ENCODE peak calls at places on chromosome 7, in eight cellular contexts. One of them, this sample, is unnamed.
A peak's percentile ranks its signal among the peaks of the same experiment; 100 is the strongest.

GRCh38 chr7:21616796-21617436 is 74.1 kb downstream of the DNAH11 start:
- DNase-seq in RPMI7951: peak; percentile 74
- DNase-seq in T-helper 1 cell: no peak
- DNase-seq in stimulated activated CD4-positive, alpha-beta T cell treated with anti-CD3 and anti-CD28 coated beads, Interleukin-1b, Interleukin-23, amount 100 ng/mL, for 1 hour: no peak
- DNase-seq in NCI-H1105: no peak
- DNase-seq in hepatic stellate cell: peak; percentile 8
- DNase-seq in heart right ventricle: no peak
- DNase-seq in AG09319: no peak
- DNase-seq in this sample: peak; percentile 57

GRCh38 chr7:103094102-103094501 is 19.2 kb downstream of the ARMC10 start:
- DNase-seq in RPMI7951: no peak
- DNase-seq in T-helper 1 cell: no peak
- DNase-seq in stimulated activated CD4-positive, alpha-beta T cell treated with anti-CD3 and anti-CD28 coated beads, Interleukin-1b, Interleukin-23, amount 100 ng/mL, for 1 hour: no peak
- DNase-seq in NCI-H1105: no peak
- DNase-seq in hepatic stellate cell: no peak
- DNase-seq in heart right ventricle: no peak
- DNase-seq in AG09319: no peak
- DNase-seq in this sample: no peak

GRCh38 chr7:41592226-41592625 is 110.7 kb downstream of the INHBA start:
- DNase-seq in RPMI7951: no peak
- DNase-seq in T-helper 1 cell: no peak
- DNase-seq in stimulated activated CD4-positive, alpha-beta T cell treated with anti-CD3 and anti-CD28 coated beads, Interleukin-1b, Interleukin-23, amount 100 ng/mL, for 1 hour: no peak
- DNase-seq in NCI-H1105: no peak
- DNase-seq in hepatic stellate cell: no peak
- DNase-seq in heart right ventricle: no peak
- DNase-seq in AG09319: no peak
- DNase-seq in this sample: no peak

GRCh38 chr7:45000096-45001032 is at the start of gene CCM2:
- DNase-seq in RPMI7951: peak; percentile 66
- DNase-seq in T-helper 1 cell: no peak
- DNase-seq in stimulated activated CD4-positive, alpha-beta T cell treated with anti-CD3 and anti-CD28 coated beads, Interleukin-1b, Interleukin-23, amount 100 ng/mL, for 1 hour: no peak
- DNase-seq in NCI-H1105: no peak
- DNase-seq in hepatic stellate cell: peak; percentile 54
- DNase-seq in heart right ventricle: peak; percentile 70
- DNase-seq in AG09319: no peak
- DNase-seq in this sample: peak; percentile 56

GRCh38 chr7:34991938-34992840 is 45.1 kb downstream of the DPY19L1 start:
- DNase-seq in RPMI7951: peak; percentile 55
- DNase-seq in T-helper 1 cell: peak; percentile 8
- DNase-seq in stimulated activated CD4-positive, alpha-beta T cell treated with anti-CD3 and anti-CD28 coated beads, Interleukin-1b, Interleukin-23, amount 100 ng/mL, for 1 hour: peak; percentile 6
- DNase-seq in NCI-H1105: no peak
- DNase-seq in hepatic stellate cell: no peak
- DNase-seq in heart right ventricle: no peak
- DNase-seq in AG09319: no peak
- DNase-seq in this sample: peak; percentile 23

GRCh38 chr7:27677912-27678612 is 15.4 kb upstream of the HIBADH start:
- DNase-seq in RPMI7951: peak; percentile 97
- DNase-seq in T-helper 1 cell: no peak
- DNase-seq in stimulated activated CD4-positive, alpha-beta T cell treated with anti-CD3 and anti-CD28 coated beads, Interleukin-1b, Interleukin-23, amount 100 ng/mL, for 1 hour: no peak
- DNase-seq in NCI-H1105: no peak
- DNase-seq in hepatic stellate cell: peak; percentile 80
- DNase-seq in heart right ventricle: no peak
- DNase-seq in AG09319: peak; percentile 70
- DNase-seq in this sample: peak; percentile 83

GRCh38 chr7:2019693-2020511 is 212.8 kb downstream of the MAD1L1 start:
- DNase-seq in RPMI7951: peak; percentile 46
- DNase-seq in T-helper 1 cell: peak; percentile 6
- DNase-seq in stimulated activated CD4-positive, alpha-beta T cell treated with anti-CD3 and anti-CD28 coated beads, Interleukin-1b, Interleukin-23, amount 100 ng/mL, for 1 hour: no peak
- DNase-seq in NCI-H1105: no peak
- DNase-seq in hepatic stellate cell: peak; percentile 72
- DNase-seq in heart right ventricle: peak; percentile 69
- DNase-seq in AG09319: peak; percentile 73
- DNase-seq in this sample: no peak

GRCh38 chr7:16708980-16709379 is 44.6 kb upstream of the TSPAN13 start:
- DNase-seq in RPMI7951: peak; percentile 98
- DNase-seq in T-helper 1 cell: no peak
- DNase-seq in stimulated activated CD4-positive, alpha-beta T cell treated with anti-CD3 and anti-CD28 coated beads, Interleukin-1b, Interleukin-23, amount 100 ng/mL, for 1 hour: no peak
- DNase-seq in NCI-H1105: no peak
- DNase-seq in hepatic stellate cell: peak; percentile 59
- DNase-seq in heart right ventricle: peak; percentile 8
- DNase-seq in AG09319: peak; percentile 73
- DNase-seq in this sample: peak; percentile 52

GRCh38 chr7:8155836-8156235 is 106.1 kb downstream of the ICA1 start:
- DNase-seq in RPMI7951: no peak
- DNase-seq in T-helper 1 cell: no peak
- DNase-seq in stimulated activated CD4-positive, alpha-beta T cell treated with anti-CD3 and anti-CD28 coated beads, Interleukin-1b, Interleukin-23, amount 100 ng/mL, for 1 hour: no peak
- DNase-seq in NCI-H1105: peak; percentile 60
- DNase-seq in hepatic stellate cell: no peak
- DNase-seq in heart right ventricle: no peak
- DNase-seq in AG09319: no peak
- DNase-seq in this sample: no peak

GRCh38 chr7:14690075-14690474 is 212.5 kb downstream of the DGKB start:
- DNase-seq in RPMI7951: no peak
- DNase-seq in T-helper 1 cell: no peak
- DNase-seq in stimulated activated CD4-positive, alpha-beta T cell treated with anti-CD3 and anti-CD28 coated beads, Interleukin-1b, Interleukin-23, amount 100 ng/mL, for 1 hour: no peak
- DNase-seq in NCI-H1105: no peak
- DNase-seq in hepatic stellate cell: no peak
- DNase-seq in heart right ventricle: no peak
- DNase-seq in AG09319: no peak
- DNase-seq in this sample: no peak

GRCh38 chr7:15007507-15007906 is 105.0 kb upstream of the DGKB start:
- DNase-seq in RPMI7951: no peak
- DNase-seq in T-helper 1 cell: no peak
- DNase-seq in stimulated activated CD4-positive, alpha-beta T cell treated with anti-CD3 and anti-CD28 coated beads, Interleukin-1b, Interleukin-23, amount 100 ng/mL, for 1 hour: no peak
- DNase-seq in NCI-H1105: no peak
- DNase-seq in hepatic stellate cell: no peak
- DNase-seq in heart right ventricle: no peak
- DNase-seq in AG09319: no peak
- DNase-seq in this sample: no peak

GRCh38 chr7:35983585-35983984 is 169.5 kb upstream of the EEPD1 start:
- DNase-seq in RPMI7951: no peak
- DNase-seq in T-helper 1 cell: no peak
- DNase-seq in stimulated activated CD4-positive, alpha-beta T cell treated with anti-CD3 and anti-CD28 coated beads, Interleukin-1b, Interleukin-23, amount 100 ng/mL, for 1 hour: no peak
- DNase-seq in NCI-H1105: no peak
- DNase-seq in hepatic stellate cell: no peak
- DNase-seq in heart right ventricle: no peak
- DNase-seq in AG09319: no peak
- DNase-seq in this sample: no peak

GRCh38 chr7:591856-592628 is 72.4 kb upstream of the PDGFA start:
- DNase-seq in RPMI7951: no peak
- DNase-seq in T-helper 1 cell: no peak
- DNase-seq in stimulated activated CD4-positive, alpha-beta T cell treated with anti-CD3 and anti-CD28 coated beads, Interleukin-1b, Interleukin-23, amount 100 ng/mL, for 1 hour: no peak
- DNase-seq in NCI-H1105: no peak
- DNase-seq in hepatic stellate cell: no peak
- DNase-seq in heart right ventricle: no peak
- DNase-seq in AG09319: no peak
- DNase-seq in this sample: no peak

GRCh38 chr7:145784809-145785780 is 331.5 kb upstream of the CNTNAP2 start:
- DNase-seq in RPMI7951: peak; percentile 31
- DNase-seq in T-helper 1 cell: no peak
- DNase-seq in stimulated activated CD4-positive, alpha-beta T cell treated with anti-CD3 and anti-CD28 coated beads, Interleukin-1b, Interleukin-23, amount 100 ng/mL, for 1 hour: no peak
- DNase-seq in NCI-H1105: no peak
- DNase-seq in hepatic stellate cell: no peak
- DNase-seq in heart right ventricle: no peak
- DNase-seq in AG09319: no peak
- DNase-seq in this sample: no peak

GRCh38 chr7:70736715-70737460 is 395.1 kb upstream of the GALNT17 start:
- DNase-seq in RPMI7951: no peak
- DNase-seq in T-helper 1 cell: no peak
- DNase-seq in stimulated activated CD4-positive, alpha-beta T cell treated with anti-CD3 and anti-CD28 coated beads, Interleukin-1b, Interleukin-23, amount 100 ng/mL, for 1 hour: no peak
- DNase-seq in NCI-H1105: no peak
- DNase-seq in hepatic stellate cell: no peak
- DNase-seq in heart right ventricle: no peak
- DNase-seq in AG09319: peak; percentile 11
- DNase-seq in this sample: peak; percentile 23

GRCh38 chr7:90766814-90767564 is 170.9 kb downstream of the CDK14 start:
- DNase-seq in RPMI7951: peak; percentile 13
- DNase-seq in T-helper 1 cell: no peak
- DNase-seq in stimulated activated CD4-positive, alpha-beta T cell treated with anti-CD3 and anti-CD28 coated beads, Interleukin-1b, Interleukin-23, amount 100 ng/mL, for 1 hour: no peak
- DNase-seq in NCI-H1105: no peak
- DNase-seq in hepatic stellate cell: no peak
- DNase-seq in heart right ventricle: peak; percentile 58
- DNase-seq in AG09319: no peak
- DNase-seq in this sample: no peak

This sample was measured in HTR-8/SVneo.